ENCODE peak calls at places on chromosomes 1 and 21, in four cellular contexts. F is endothelial cell of umbilical vein, C is GM19239, K is GDM1. B is an unnamed sample.

GRCh38 chr1:26862781-26863676 is at the start of gene SFN:
- DNase-seq in F (no peak), C (no peak), K (peak), B (peak)

GRCh38 chr1:156889802-156890585 is 3.5 kb upstream of the PEAR1 start:
- DNase-seq in F (peak), C (peak), K (peak), B (peak)

GRCh38 chr1:214514819-214515383 is 36.5 kb downstream of the PTPN14 start:
- DNase-seq in F (no peak), C (no peak), K (no peak), B (no peak)

GRCh38 chr21:45299026-45299863 is 11.6 kb upstream of the POFUT2 start:
- DNase-seq in F (no peak), C (no peak), K (no peak), B (no peak)

GRCh38 chr1:235643837-235644692 is 5.5 kb downstream of the GNG4 start:
- DNase-seq in F (no peak), C (no peak), K (no peak), B (no peak)

GRCh38 chr1:236141447-236142357 is 637 bp upstream of the GPR137B start:
- DNase-seq in F (peak), C (no peak), K (no peak), B (peak)

GRCh38 chr1:205693421-205693991 is 13.2 kb upstream of the SLC45A3 start:
- DNase-seq in F (no peak), C (no peak), K (no peak), B (no peak)

GRCh38 chr1:207017615-207018559 is 14.7 kb downstream of the C1orf116 start:
- DNase-seq in F (no peak), C (no peak), K (no peak), B (no peak)

GRCh38 chr1:212987702-212988322 is 27.9 kb downstream of the ANGEL2 start:
- DNase-seq in F (no peak), C (no peak), K (no peak), B (no peak)

GRCh38 chr1:207908112-207908734 is 2.7 kb downstream of the CD34 start:
- DNase-seq in F (peak), C (no peak), K (peak), B (no peak)

GRCh38 chr1:51313961-51314777 is 16.2 kb downstream of the TTC39A start:
- DNase-seq in F (peak), C (no peak), K (no peak), B (no peak)

GRCh38 chr1:109850827-109851226 is 59.8 kb upstream of the CSF1 start:
- DNase-seq in F (no peak), C (no peak), K (no peak), B (no peak)

GRCh38 chr21:43588957-43589356 is 70.3 kb downstream of the HSF2BP start:
- DNase-seq in F (no peak), C (no peak), K (no peak), B (no peak)

GRCh38 chr1:2513939-2514650 is 12.3 kb downstream of the PANK4 start:
- DNase-seq in F (no peak), C (no peak), K (no peak), B (no peak)

GRCh38 chr1:234899041-234899787 is 229.4 kb downstream of the TOMM20 start:
- DNase-seq in F (peak), C (no peak), K (no peak), B (no peak)

GRCh38 chr1:85681087-85681486 is 27.1 kb downstream of the ZNHIT6 start:
- DNase-seq in F (peak), C (no peak), K (no peak), B (no peak)

GRCh38 chr1:173190101-173190895 is 16.8 kb downstream of the TNFSF4 start:
- DNase-seq in F (peak), C (no peak), K (no peak), B (no peak)

GRCh38 chr1:50426108-50426700 is 3.0 kb upstream of the DMRTA2 start:
- DNase-seq in F (no peak), C (no peak), K (no peak), B (no peak)

GRCh38 chr1:182610606-182611194 is 6.5 kb upstream of the RGS16 start:
- DNase-seq in F (no peak), C (no peak), K (no peak), B (no peak)

GRCh38 chr1:20302093-20302471 is 11.4 kb downstream of the VWA5B1 start:
- DNase-seq in F (no peak), C (no peak), K (no peak), B (no peak)

GRCh38 chr1:89842547-89843278 is 21.9 kb downstream of the LRRC8D start:
- DNase-seq in F (no peak), C (no peak), K (no peak), B (no peak)

GRCh38 chr1:8516278-8516777 is 198.4 kb downstream of the SLC45A1 start:
- DNase-seq in F (no peak), C (no peak), K (no peak), B (no peak)

GRCh38 chr1:70552662-70553061 is 141.6 kb downstream of the CTH start:
- DNase-seq in F (no peak), C (no peak), K (no peak), B (no peak)

GRCh38 chr1:9375912-9376311 is 83.2 kb downstream of the SPSB1 start:
- DNase-seq in F (no peak), C (no peak), K (no peak), B (no peak)

GRCh38 chr1:42146916-42147320 is 6.3 kb upstream of the GUCA2B start:
- DNase-seq in F (peak), C (peak), K (peak), B (peak)

GRCh38 chr1:156508205-156508954 is 7.8 kb upstream of the MEF2D start:
- DNase-seq in F (no peak), C (no peak), K (no peak), B (no peak)

GRCh38 chr1:96366516-96366915 is 355.1 kb upstream of the PTBP2 start:
- DNase-seq in F (no peak), C (no peak), K (no peak), B (no peak)

GRCh38 chr1:228647523-228648444 is 87.5 kb upstream of the RHOU start:
- DNase-seq in F (no peak), C (no peak), K (no peak), B (no peak)

GRCh38 chr1:35925741-35926140 is 5.2 kb upstream of the AGO3 start:
- DNase-seq in F (no peak), C (no peak), K (no peak), B (no peak)

GRCh38 chr1:22139817-22140216 is 3.1 kb downstream of the WNT4 start:
- DNase-seq in F (no peak), C (no peak), K (no peak), B (no peak)

B was measured in B cell.